ENCODE peak calls at places on chromosomes 7 and 10, in nine cellular contexts. F is breast epithelium; V is pancreas; R is ovary; Z is tibial nerve; N is cardiac muscle cell; B is heart left ventricle; K is brain microvascular endothelial cell; X is CD8-positive, alpha-beta T cell. A is an unnamed sample.

GRCh38 chr7:158469396-158470051 is 118.1 kb downstream of the PTPRN2 start:
- DNase-seq in F (no peak), V (no peak), R (no peak), Z (no peak), N (no peak), B (no peak), K (no peak), X (no peak), A (no peak)

GRCh38 chr10:89710748-89711147 is 9.4 kb downstream of the KIF20B start:
- DNase-seq in F (no peak), V (no peak), R (no peak), Z (no peak), N (no peak), B (no peak), K (no peak), X (no peak), A (no peak)

GRCh38 chr10:72250666-72251065 is 23.1 kb upstream of the DDIT4 start:
- DNase-seq in F (no peak), V (no peak), R (no peak), Z (peak; percentile 38), N (no peak), B (peak; percentile 41), K (peak; percentile 89), X (no peak), A (peak; percentile 36)

GRCh38 chr10:83555264-83555663 is 584.0 kb upstream of the GHITM start:
- DNase-seq in F (no peak), V (no peak), R (no peak), Z (no peak), N (no peak), B (no peak), K (no peak), X (no peak), A (no peak)

GRCh38 chr10:4083509-4084003 is 298.5 kb upstream of the KLF6 start:
- DNase-seq in F (no peak), V (no peak), R (peak; percentile 36), Z (no peak), N (peak; percentile 70), B (peak; percentile 67), K (no peak), X (no peak), A (no peak)

GRCh38 chr7:77157446-77157845 is 35.0 kb downstream of the CCDC146 start:
- DNase-seq in F (no peak), V (no peak), R (no peak), Z (no peak), N (no peak), B (no peak), K (no peak), X (no peak), A (no peak)

GRCh38 chr10:541750-542371 is 147.6 kb downstream of the DIP2C start:
- DNase-seq in F (no peak), V (no peak), R (no peak), Z (no peak), N (no peak), B (no peak), K (no peak), X (no peak), A (no peak)

GRCh38 chr10:43408331-43408709 is 666 bp downstream of the HNRNPF start:
- DNase-seq in F (no peak), V (no peak), R (no peak), Z (no peak), N (no peak), B (peak; percentile 14), K (no peak), X (no peak), A (no peak)

GRCh38 chr7:23020742-23021401 is 6.9 kb upstream of the HYCC1 start:
- DNase-seq in F (no peak), V (no peak), R (no peak), Z (no peak), N (no peak), B (no peak), K (peak; percentile 25), X (no peak), A (no peak)

GRCh38 chr10:13839430-13839986 is 252.7 kb downstream of the PRPF18 start:
- DNase-seq in F (no peak), V (no peak), R (no peak), Z (no peak), N (no peak), B (no peak), K (peak; percentile 93), X (no peak), A (no peak)

GRCh38 chr7:38451840-38452239 is 178.4 kb upstream of the TARP start:
- DNase-seq in F (no peak), V (no peak), R (no peak), Z (no peak), N (peak; percentile 26), B (no peak), K (peak; percentile 29), X (no peak), A (no peak)

GRCh38 chr7:157862731-157863130 is 525.9 kb downstream of the DNAJB6 start:
- DNase-seq in F (no peak), V (no peak), R (no peak), Z (no peak), N (no peak), B (no peak), K (no peak), X (no peak), A (no peak)

GRCh38 chr7:2012981-2013380 is 219.8 kb downstream of the MAD1L1 start:
- DNase-seq in F (no peak), V (peak; percentile 57), R (peak; percentile 24), Z (no peak), N (no peak), B (peak; percentile 43), K (peak; percentile 26), X (no peak), A (no peak)

GRCh38 chr10:119113805-119114732 is 10.2 kb downstream of the DENND10 start:
- DNase-seq in F (no peak), V (no peak), R (no peak), Z (no peak), N (no peak), B (no peak), K (peak; percentile 86), X (no peak), A (peak; percentile 40)

GRCh38 chr7:76347710-76348109 is 11.1 kb downstream of the YWHAG start:
- DNase-seq in F (no peak), V (no peak), R (no peak), Z (no peak), N (no peak), B (no peak), K (no peak), X (no peak), A (no peak)

GRCh38 chr10:79093658-79094411 is 25.1 kb downstream of the ZMIZ1 start:
- DNase-seq in F (peak; percentile 84), V (peak; percentile 82), R (peak; percentile 64), Z (peak; percentile 55), N (no peak), B (no peak), K (no peak), X (no peak), A (peak; percentile 92)

GRCh38 chr10:79206300-79207095 is 137.7 kb downstream of the ZMIZ1 start:
- DNase-seq in F (no peak), V (no peak), R (peak; percentile 80), Z (no peak), N (no peak), B (no peak), K (no peak), X (no peak), A (no peak)

GRCh38 chr10:45374451-45375052 is 536 bp downstream of the ALOX5 start:
- DNase-seq in F (no peak), V (peak; percentile 71), R (no peak), Z (no peak), N (no peak), B (no peak), K (no peak), X (no peak), A (no peak)
- H3K27me3 ChIP-seq in F (no peaks in the 10 kb centered on the region), V (no peaks in the 10 kb centered on the region), R (no peaks in the 10 kb centered on the region), Z (no peaks in the 10 kb centered on the region), N (peaks cover 75% of the 10 kb centered on the region), B (peaks cover 13% of the 10 kb centered on the region), K (peaks cover 42% of the 10 kb centered on the region), X (no peaks in the 10 kb centered on the region), A (peaks cover 16% of the 10 kb centered on the region)

DNA sequence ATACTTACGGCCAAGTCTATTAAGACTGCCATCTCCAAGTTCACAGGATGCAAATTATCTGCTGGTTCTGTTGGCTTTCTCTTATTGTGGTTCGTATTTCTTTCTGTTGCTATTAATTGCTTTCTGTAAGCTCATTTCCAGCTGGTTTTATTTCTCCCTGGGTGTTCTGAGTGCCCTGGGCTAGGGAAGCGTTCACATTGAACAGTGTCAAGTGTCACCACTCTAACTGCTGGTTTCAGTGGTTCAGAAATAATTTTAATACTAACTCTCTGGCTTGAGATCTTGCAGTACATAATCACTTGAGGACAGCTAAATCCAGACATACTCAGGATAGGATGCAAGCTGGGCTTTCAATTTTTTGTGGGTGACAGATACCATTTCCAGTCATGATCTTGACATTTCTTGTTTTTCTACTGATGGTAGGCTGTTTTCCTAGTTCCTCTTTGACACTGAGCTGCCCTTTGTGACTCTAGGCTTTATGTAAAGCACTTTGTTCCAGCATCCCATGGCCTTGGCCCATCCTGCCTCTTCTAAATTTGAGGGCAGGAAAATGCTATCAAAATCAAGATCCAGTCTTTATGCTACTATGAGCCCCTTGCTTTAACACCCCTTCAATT is 117.6 kb downstream of the SNX13 start:
- DNase-seq in F (no peak), V (no peak), R (no peak), Z (no peak), N (peak; percentile 38), B (no peak), K (no peak), X (no peak), A (no peak)
- H3K27ac ChIP-seq in F (no peak overlapping the region), V (no peak overlapping the region), R (no peak overlapping the region), Z (no peak overlapping the region), N (peak overlapping the region; percentile 46), B (peak overlapping the region; percentile 4), K (no peak overlapping the region), X (no peak overlapping the region), A (no peak overlapping the region)

GRCh38 chr10:132803595-132804210 is 17.8 kb upstream of the NKX6-2 start:
- DNase-seq in F (no peak), V (peak; percentile 45), R (no peak), Z (no peak), N (no peak), B (peak; percentile 2), K (no peak), X (no peak), A (no peak)

GRCh38 chr10:132805599-132805998 is 19.7 kb upstream of the NKX6-2 start:
- DNase-seq in F (no peak), V (peak; percentile 41), R (no peak), Z (no peak), N (no peak), B (no peak), K (no peak), X (no peak), A (peak; percentile 27)

GRCh38 chr10:132804785-132805426 is 19.0 kb upstream of the NKX6-2 start:
- DNase-seq in F (no peak), V (peak; percentile 39), R (no peak), Z (no peak), N (no peak), B (peak; percentile 2), K (no peak), X (no peak), A (peak; percentile 45)

GRCh38 chr10:132802048-132802447 is 16.1 kb upstream of the NKX6-2 start:
- DNase-seq in F (no peak), V (no peak), R (no peak), Z (no peak), N (no peak), B (peak; percentile 1), K (no peak), X (no peak), A (no peak)

GRCh38 chr10:132802694-132803320 is 16.9 kb upstream of the NKX6-2 start:
- DNase-seq in F (no peak), V (no peak), R (no peak), Z (no peak), N (no peak), B (no peak), K (no peak), X (no peak), A (no peak)
- TF ChIP-seq CTCF in F (no peak), V (no peak), R (no peak), Z (no peak), N (no peak), B (no peak), K (no peak), X (no peak), A (no peak)

GRCh38 chr10:11720260-11720741 is 21.9 kb upstream of the ECHDC3 start:
- DNase-seq in F (no peak), V (no peak), R (no peak), Z (no peak), N (no peak), B (no peak), K (no peak), X (no peak), A (no peak)
- H3K27me3 ChIP-seq in F (no peaks in the 10 kb centered on the region), V (no peaks in the 10 kb centered on the region), R (no peaks in the 10 kb centered on the region), Z (no peaks in the 10 kb centered on the region), N (no peaks in the 10 kb centered on the region), B (no peaks in the 10 kb centered on the region), K (no peaks in the 10 kb centered on the region), X (no peaks in the 10 kb centered on the region), A (no peaks in the 10 kb centered on the region)